ENCODE peak calls at places on chromosome 1, in eight cellular contexts. T, Y, K, L, O, A, B and Z are unnamed samples.

GRCh38 chr1:46535063-46535462 is 16.4 kb downstream of the KNCN start:
- DNase-seq in T (no peak), Y (no peak), K (no peak), L (no peak), O (no peak), A (peak), B (peak), Z (peak)

GRCh38 chr1:29372108-29372507 is 135.8 kb downstream of the PTPRU start:
- DNase-seq in T (no peak), Y (no peak), K (no peak), L (no peak), O (no peak), A (no peak), B (no peak), Z (no peak)

GRCh38 chr1:226428348-226429050 is 20.6 kb upstream of the PARP1 start:
- DNase-seq in T (no peak), Y (peak), K (no peak), L (no peak), O (no peak), A (no peak), B (no peak), Z (no peak)

GRCh38 chr1:109642610-109643009 is 13.3 kb upstream of the GSTM4 start:
- DNase-seq in T (no peak), Y (no peak), K (no peak), L (no peak), O (no peak), A (no peak), B (no peak), Z (no peak)

GRCh38 chr1:50981741-50982140 is 11.7 kb downstream of the CDKN2C start:
- DNase-seq in T (no peak), Y (no peak), K (peak), L (peak), O (no peak), A (no peak), B (peak), Z (no peak)

GRCh38 chr1:51445346-51446090 is 73.5 kb downstream of the EPS15 start:
- DNase-seq in T (no peak), Y (no peak), K (no peak), L (no peak), O (no peak), A (no peak), B (no peak), Z (no peak)

GRCh38 chr1:235057385-235058306 is 71.0 kb downstream of the TOMM20 start:
- DNase-seq in T (no peak), Y (no peak), K (no peak), L (no peak), O (no peak), A (no peak), B (no peak), Z (no peak)

GRCh38 chr1:86778510-86779218 is 74.3 kb downstream of the SH3GLB1 start:
- DNase-seq in T (no peak), Y (no peak), K (no peak), L (no peak), O (no peak), A (no peak), B (no peak), Z (no peak)

GRCh38 chr1:110477445-110477957 is 26.6 kb downstream of the PROK1 start:
- DNase-seq in T (no peak), Y (no peak), K (no peak), L (no peak), O (no peak), A (peak), B (no peak), Z (peak)

GRCh38 chr1:246141306-246141705 is 365.8 kb downstream of the SMYD3 start:
- DNase-seq in T (no peak), Y (no peak), K (no peak), L (no peak), O (no peak), A (no peak), B (no peak), Z (no peak)

GRCh38 chr1:66436378-66437135 is 97.4 kb upstream of the SGIP1 start:
- DNase-seq in T (no peak), Y (no peak), K (peak), L (no peak), O (no peak), A (no peak), B (no peak), Z (peak)